ENCODE peak calls at places on chromosome 14, in eight cellular contexts. One of them, this sample, is unnamed.

GRCh38 chr14:55749201-55749812 is 169.3 kb downstream of the KTN1 start:
- DNase-seq in left ventricle myocardium inferior: no peak
- DNase-seq in tibial artery: no peak
- DNase-seq in colonic mucosa: no peak
- DNase-seq in CD8-positive, alpha-beta T cell: no peak
- DNase-seq in bronchial epithelial cell: peak
- DNase-seq in AG04449: no peak
- DNase-seq in HepG2: no peak
- DNase-seq in this sample: no peak

GRCh38 chr14:90556050-90556477 is 159.2 kb downstream of the CALM1 start:
- DNase-seq in bronchial epithelial cell: no peak
- DNase-seq in left ventricle myocardium inferior: peak
- DNase-seq in colonic mucosa: peak
- DNase-seq in HepG2: peak
- DNase-seq in AG04449: no peak
- DNase-seq in tibial artery: no peak
- DNase-seq in CD8-positive, alpha-beta T cell: no peak
- DNase-seq in this sample: no peak

GRCh38 chr14:32449640-32450039 is 120.5 kb downstream of the AKAP6 start:
- DNase-seq in bronchial epithelial cell: no peak
- DNase-seq in CD8-positive, alpha-beta T cell: no peak
- DNase-seq in left ventricle myocardium inferior: no peak
- DNase-seq in HepG2: no peak
- DNase-seq in tibial artery: no peak
- DNase-seq in colonic mucosa: no peak
- DNase-seq in AG04449: no peak
- DNase-seq in this sample: no peak

GRCh38 chr14:100546051-100546443 is 41.2 kb downstream of the BEGAIN start:
- DNase-seq in bronchial epithelial cell: no peak
- DNase-seq in left ventricle myocardium inferior: peak
- DNase-seq in tibial artery: no peak
- DNase-seq in colonic mucosa: peak
- DNase-seq in AG04449: no peak
- DNase-seq in CD8-positive, alpha-beta T cell: no peak
- DNase-seq in HepG2: no peak
- DNase-seq in this sample: no peak

GRCh38 chr14:61444215-61444768 is 122.9 kb downstream of the PRKCH start:
- DNase-seq in left ventricle myocardium inferior: no peak
- DNase-seq in AG04449: no peak
- DNase-seq in tibial artery: no peak
- DNase-seq in colonic mucosa: peak
- DNase-seq in CD8-positive, alpha-beta T cell: peak
- DNase-seq in HepG2: no peak
- DNase-seq in bronchial epithelial cell: no peak
- DNase-seq in this sample: peak

GRCh38 chr14:49982082-49982481 is 89.2 kb downstream of the ARF6 start:
- DNase-seq in HepG2: no peak
- DNase-seq in AG04449: no peak
- DNase-seq in tibial artery: no peak
- DNase-seq in colonic mucosa: no peak
- DNase-seq in bronchial epithelial cell: no peak
- DNase-seq in CD8-positive, alpha-beta T cell: no peak
- DNase-seq in left ventricle myocardium inferior: no peak
- DNase-seq in this sample: no peak

GRCh38 chr14:61608245-61609142 is 86.8 kb upstream of the HIF1A start:
- DNase-seq in colonic mucosa: no peak
- DNase-seq in CD8-positive, alpha-beta T cell: no peak
- DNase-seq in HepG2: peak
- DNase-seq in bronchial epithelial cell: no peak
- DNase-seq in left ventricle myocardium inferior: no peak
- DNase-seq in AG04449: no peak
- DNase-seq in tibial artery: no peak
- DNase-seq in this sample: no peak

GRCh38 chr14:61140872-61141271 is 140.3 kb downstream of the TMEM30B start:
- DNase-seq in bronchial epithelial cell: peak
- DNase-seq in tibial artery: no peak
- DNase-seq in HepG2: no peak
- DNase-seq in CD8-positive, alpha-beta T cell: no peak
- DNase-seq in colonic mucosa: no peak
- DNase-seq in AG04449: no peak
- DNase-seq in left ventricle myocardium inferior: no peak
- DNase-seq in this sample: no peak

GRCh38 chr14:93239869-93240677 is 33.0 kb downstream of the UBR7 start:
- DNase-seq in colonic mucosa: no peak
- DNase-seq in AG04449: peak
- DNase-seq in HepG2: no peak
- DNase-seq in bronchial epithelial cell: peak
- DNase-seq in tibial artery: no peak
- DNase-seq in CD8-positive, alpha-beta T cell: no peak
- DNase-seq in left ventricle myocardium inferior: no peak
- DNase-seq in this sample: no peak

GRCh38 chr14:91092095-91092494 is 21.8 kb upstream of the DGLUCY start:
- DNase-seq in CD8-positive, alpha-beta T cell: no peak
- DNase-seq in HepG2: no peak
- DNase-seq in AG04449: no peak
- DNase-seq in left ventricle myocardium inferior: no peak
- DNase-seq in colonic mucosa: no peak
- DNase-seq in bronchial epithelial cell: no peak
- DNase-seq in tibial artery: no peak
- DNase-seq in this sample: no peak

GRCh38 chr14:26281280-26281998 is 316.4 kb downstream of the NOVA1 start:
- DNase-seq in tibial artery: no peak
- DNase-seq in HepG2: peak
- DNase-seq in colonic mucosa: no peak
- DNase-seq in AG04449: no peak
- DNase-seq in bronchial epithelial cell: peak
- DNase-seq in left ventricle myocardium inferior: no peak
- DNase-seq in CD8-positive, alpha-beta T cell: no peak
- DNase-seq in this sample: no peak

GRCh38 chr14:49961270-49962222 is 68.7 kb downstream of the ARF6 start:
- DNase-seq in CD8-positive, alpha-beta T cell: no peak
- DNase-seq in bronchial epithelial cell: peak
- DNase-seq in AG04449: no peak
- DNase-seq in HepG2: no peak
- DNase-seq in left ventricle myocardium inferior: no peak
- DNase-seq in colonic mucosa: no peak
- DNase-seq in tibial artery: no peak
- DNase-seq in this sample: peak

GRCh38 chr14:74202113-74202512 is 37.1 kb upstream of the VSX2 start:
- DNase-seq in HepG2: no peak
- DNase-seq in tibial artery: no peak
- DNase-seq in colonic mucosa: no peak
- DNase-seq in bronchial epithelial cell: no peak
- DNase-seq in left ventricle myocardium inferior: no peak
- DNase-seq in CD8-positive, alpha-beta T cell: no peak
- DNase-seq in AG04449: no peak
- DNase-seq in this sample: no peak

GRCh38 chr14:104133496-104133895 is 4.9 kb upstream of the KIF26A start:
- DNase-seq in colonic mucosa: no peak
- DNase-seq in bronchial epithelial cell: no peak
- DNase-seq in AG04449: no peak
- DNase-seq in tibial artery: peak
- DNase-seq in HepG2: no peak
- DNase-seq in left ventricle myocardium inferior: no peak
- DNase-seq in CD8-positive, alpha-beta T cell: no peak
- DNase-seq in this sample: no peak

GRCh38 chr14:104135904-104136471 is 2.4 kb upstream of the KIF26A start:
- DNase-seq in bronchial epithelial cell: no peak
- DNase-seq in left ventricle myocardium inferior: peak
- DNase-seq in colonic mucosa: no peak
- DNase-seq in AG04449: no peak
- DNase-seq in HepG2: no peak
- DNase-seq in tibial artery: peak
- DNase-seq in CD8-positive, alpha-beta T cell: no peak
- DNase-seq in this sample: no peak

GRCh38 chr14:104134061-104134965 is 4.1 kb upstream of the KIF26A start:
- DNase-seq in AG04449: no peak
- DNase-seq in tibial artery: peak
- DNase-seq in CD8-positive, alpha-beta T cell: no peak
- DNase-seq in HepG2: no peak
- DNase-seq in left ventricle myocardium inferior: peak
- DNase-seq in colonic mucosa: no peak
- DNase-seq in bronchial epithelial cell: no peak
- DNase-seq in this sample: no peak

GRCh38 chr14:104136472-104137296 is 1.7 kb upstream of the KIF26A start:
- DNase-seq in CD8-positive, alpha-beta T cell: no peak
- DNase-seq in colonic mucosa: no peak
- DNase-seq in bronchial epithelial cell: no peak
- DNase-seq in left ventricle myocardium inferior: peak
- DNase-seq in HepG2: no peak
- DNase-seq in tibial artery: peak
- DNase-seq in AG04449: no peak
- DNase-seq in this sample: no peak

GRCh38 chr14:104135121-104135903 is 3.1 kb upstream of the KIF26A start:
- DNase-seq in bronchial epithelial cell: peak
- DNase-seq in left ventricle myocardium inferior: peak
- DNase-seq in tibial artery: peak
- DNase-seq in CD8-positive, alpha-beta T cell: no peak
- DNase-seq in AG04449: no peak
- DNase-seq in HepG2: peak
- DNase-seq in colonic mucosa: no peak
- DNase-seq in this sample: peak
- TF ChIP-seq CTCF in bronchial epithelial cell: peak
- TF ChIP-seq CTCF in left ventricle myocardium inferior: peak
- TF ChIP-seq CTCF in tibial artery: no peak
- TF ChIP-seq CTCF in CD8-positive, alpha-beta T cell: no peak
- TF ChIP-seq CTCF in AG04449: peak
- TF ChIP-seq CTCF in HepG2: peak
- TF ChIP-seq CTCF in colonic mucosa: no peak
- TF ChIP-seq CTCF in this sample: no peak

GRCh38 chr14:25049559-25050493 is at the start of gene STXBP6:
- DNase-seq in bronchial epithelial cell: no peak
- DNase-seq in colonic mucosa: peak
- DNase-seq in tibial artery: peak
- DNase-seq in left ventricle myocardium inferior: peak
- DNase-seq in AG04449: no peak
- DNase-seq in HepG2: peak
- DNase-seq in CD8-positive, alpha-beta T cell: no peak
- DNase-seq in this sample: peak

GRCh38 chr14:25049127-25049558 is 804 bp downstream of the STXBP6 start:
- DNase-seq in CD8-positive, alpha-beta T cell: no peak
- DNase-seq in AG04449: no peak
- DNase-seq in colonic mucosa: peak
- DNase-seq in HepG2: no peak
- DNase-seq in left ventricle myocardium inferior: no peak
- DNase-seq in bronchial epithelial cell: no peak
- DNase-seq in tibial artery: no peak
- DNase-seq in this sample: no peak

GRCh38 chr14:25048170-25049126 is 1.5 kb downstream of the STXBP6 start:
- DNase-seq in bronchial epithelial cell: peak
- DNase-seq in HepG2: no peak
- DNase-seq in tibial artery: no peak
- DNase-seq in AG04449: no peak
- DNase-seq in CD8-positive, alpha-beta T cell: no peak
- DNase-seq in colonic mucosa: peak
- DNase-seq in left ventricle myocardium inferior: peak
- DNase-seq in this sample: no peak

GRCh38 chr14:25052385-25052784 is 2.4 kb upstream of the STXBP6 start:
- DNase-seq in tibial artery: no peak
- DNase-seq in AG04449: no peak
- DNase-seq in bronchial epithelial cell: no peak
- DNase-seq in CD8-positive, alpha-beta T cell: no peak
- DNase-seq in colonic mucosa: no peak
- DNase-seq in left ventricle myocardium inferior: no peak
- DNase-seq in HepG2: no peak
- DNase-seq in this sample: no peak

DNA sequence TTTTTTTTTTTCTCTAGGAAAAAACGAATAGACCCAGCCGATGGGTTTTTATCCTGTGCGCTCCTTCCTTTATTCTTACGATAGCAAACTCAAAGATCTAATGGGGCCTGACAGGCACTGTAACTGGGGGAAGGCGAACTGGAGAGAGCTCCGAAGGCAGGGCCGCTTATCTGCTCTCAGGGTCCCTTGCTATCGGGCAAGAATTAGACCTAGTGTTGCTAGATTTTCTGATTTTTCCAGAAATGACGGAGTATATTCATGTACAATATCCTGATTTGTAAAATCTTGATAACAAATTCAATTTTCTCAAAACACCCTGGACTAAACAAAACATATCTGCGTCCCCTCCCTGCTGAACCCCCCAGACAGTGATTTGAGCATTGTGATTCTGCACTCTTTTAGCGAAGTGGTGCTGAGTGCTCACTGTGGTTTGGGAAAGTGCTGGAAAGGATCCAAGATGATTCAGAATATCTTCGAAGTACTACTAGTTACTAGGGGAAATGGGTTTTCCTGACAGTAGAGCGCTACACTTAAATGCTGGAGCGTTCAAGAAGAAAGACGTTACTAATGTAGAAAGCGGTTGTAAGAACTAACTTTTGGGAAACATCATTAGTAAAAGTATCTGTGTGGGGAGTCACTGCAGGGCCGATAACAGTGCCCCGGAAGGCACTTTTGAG is 685 bp upstream of the STXBP6 start:
- DNase-seq in colonic mucosa: no peak
- DNase-seq in CD8-positive, alpha-beta T cell: no peak
- DNase-seq in bronchial epithelial cell: peak
- DNase-seq in left ventricle myocardium inferior: no peak
- DNase-seq in tibial artery: no peak
- DNase-seq in HepG2: no peak
- DNase-seq in AG04449: no peak
- DNase-seq in this sample: no peak
- H3K4me3 ChIP-seq in colonic mucosa: peak
- H3K4me3 ChIP-seq in CD8-positive, alpha-beta T cell: no peak
- H3K4me3 ChIP-seq in bronchial epithelial cell: no peak
- H3K4me3 ChIP-seq in left ventricle myocardium inferior: peak
- H3K4me3 ChIP-seq in tibial artery: peak
- H3K4me3 ChIP-seq in HepG2: peak
- H3K4me3 ChIP-seq in AG04449: peak
- H3K4me3 ChIP-seq in this sample: no peak

GRCh38 chr14:24481622-24482324 is 26.3 kb downstream of the CMA1 start:
- DNase-seq in HepG2: peak
- DNase-seq in tibial artery: no peak
- DNase-seq in CD8-positive, alpha-beta T cell: peak
- DNase-seq in left ventricle myocardium inferior: no peak
- DNase-seq in AG04449: no peak
- DNase-seq in colonic mucosa: peak
- DNase-seq in bronchial epithelial cell: peak
- DNase-seq in this sample: peak
- TF ChIP-seq CTCF in HepG2: peak
- TF ChIP-seq CTCF in tibial artery: no peak
- TF ChIP-seq CTCF in CD8-positive, alpha-beta T cell: no peak
- TF ChIP-seq CTCF in left ventricle myocardium inferior: peak
- TF ChIP-seq CTCF in AG04449: peak
- TF ChIP-seq CTCF in colonic mucosa: peak
- TF ChIP-seq CTCF in bronchial epithelial cell: peak
- TF ChIP-seq CTCF in this sample: peak

DNA sequence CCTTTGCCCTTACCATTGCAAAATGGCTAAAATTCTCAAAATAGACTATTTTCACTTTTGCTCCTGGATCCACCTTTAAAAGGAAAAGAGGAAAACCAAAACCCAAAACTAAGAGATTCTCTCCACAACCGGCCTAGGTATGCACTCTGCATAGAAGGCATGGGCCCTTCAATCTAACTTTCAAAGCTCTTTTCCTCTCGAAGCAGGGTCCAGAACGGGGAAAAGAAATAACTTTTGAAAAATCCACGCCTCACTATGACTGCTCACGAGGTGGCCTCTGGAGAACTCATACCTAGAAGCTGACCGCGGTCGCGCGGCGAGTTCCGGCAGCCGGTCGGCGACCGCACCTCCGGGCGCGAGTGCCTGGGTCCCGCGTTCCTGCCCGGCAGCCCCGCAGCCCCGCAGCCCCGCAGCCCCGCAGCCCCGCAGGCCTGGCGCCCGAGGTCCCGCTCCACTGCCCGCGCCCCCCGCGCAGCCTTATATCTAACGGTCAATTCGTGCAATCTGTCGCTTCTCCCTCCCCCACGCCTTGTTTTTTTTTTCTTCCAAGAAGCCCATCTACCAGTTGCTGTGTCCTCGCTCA is 2.6 kb downstream of the OTX2 start:
- DNase-seq in AG04449: no peak
- DNase-seq in HepG2: no peak
- DNase-seq in colonic mucosa: no peak
- DNase-seq in tibial artery: no peak
- DNase-seq in left ventricle myocardium inferior: no peak
- DNase-seq in bronchial epithelial cell: no peak
- DNase-seq in CD8-positive, alpha-beta T cell: no peak
- DNase-seq in this sample: no peak
- H3K4me3 ChIP-seq in AG04449: no peak
- H3K4me3 ChIP-seq in HepG2: no peak
- H3K4me3 ChIP-seq in colonic mucosa: no peak
- H3K4me3 ChIP-seq in tibial artery: peak
- H3K4me3 ChIP-seq in left ventricle myocardium inferior: peak
- H3K4me3 ChIP-seq in bronchial epithelial cell: no peak
- H3K4me3 ChIP-seq in CD8-positive, alpha-beta T cell: no peak
- H3K4me3 ChIP-seq in this sample: no peak

This sample was measured in GM12865.